ENCODE peak calls at places on chromosomes 5 and 9, in five cellular contexts. X is NCI-H1092, I is adipocyte, H is DMS79 treated with DMSO at 0.1 percent for 48 hours, R is HuH-7. V is an unnamed sample.

GRCh38 chr9:131420913-131421312 is 27.0 kb downstream of the PRRC2B start:
- DNase-seq in X (no peak), I (peak; percentile 82), H (no peak), R (peak; percentile 49), V (no peak)

GRCh38 chr5:123807177-123807900 is 295.4 kb downstream of the CSNK1G3 start:
- DNase-seq in X (peak; percentile 19), I (no peak), H (no peak), R (no peak), V (peak; percentile 73)

GRCh38 chr9:19049872-19050636 is 827 bp downstream of the RRAGA start:
- DNase-seq in X (no peak), I (peak; percentile 60), H (peak; percentile 40), R (no peak), V (peak; percentile 3)

GRCh38 chr9:33187519-33188218 is 20.5 kb upstream of the B4GALT1 start:
- DNase-seq in X (peak; percentile 69), I (peak; percentile 83), H (peak; percentile 30), R (no peak), V (no peak)

GRCh38 chr5:6659941-6660684 is 26.9 kb downstream of the SRD5A1 start:
- DNase-seq in X (no peak), I (no peak), H (no peak), R (no peak), V (no peak)

GRCh38 chr5:80204808-80205614 is 50.8 kb downstream of the SERINC5 start:
- DNase-seq in X (no peak), I (no peak), H (no peak), R (peak; percentile 28), V (no peak)

GRCh38 chr5:2295476-2295875 is 412.8 kb upstream of the IRX4 start:
- DNase-seq in X (no peak), I (no peak), H (no peak), R (no peak), V (no peak)

GRCh38 chr9:130780865-130781504 is 54.1 kb upstream of the ABL1 start:
- DNase-seq in X (no peak), I (peak; percentile 95), H (no peak), R (no peak), V (no peak)

GRCh38 chr5:129460951-129461815 is 1.1 kb downstream of the ADAMTS19 start:
- DNase-seq in X (no peak), I (peak; percentile 55), H (no peak), R (peak; percentile 77), V (no peak)

GRCh38 chr9:136293476-136294077 is 10.3 kb downstream of the CCDC187 start:
- DNase-seq in X (no peak), I (no peak), H (no peak), R (no peak), V (no peak)

GRCh38 chr5:139951296-139951924 is 91.7 kb downstream of the NRG2 start:
- DNase-seq in X (no peak), I (no peak), H (no peak), R (no peak), V (no peak)

GRCh38 chr5:14444988-14445387 is 136.6 kb upstream of the OTULINL start:
- DNase-seq in X (no peak), I (peak; percentile 32), H (no peak), R (no peak), V (no peak)

GRCh38 chr9:2727966-2728613 is 10.8 kb downstream of the KCNV2 start:
- DNase-seq in X (peak; percentile 12), I (peak; percentile 80), H (peak; percentile 40), R (peak; percentile 32), V (peak; percentile 31)

GRCh38 chr5:145941096-145941676 is 4.8 kb downstream of the SH3RF2 start:
- DNase-seq in X (no peak), I (no peak), H (no peak), R (no peak), V (no peak)

GRCh38 chr9:79357620-79358019 is 214.1 kb upstream of the TLE4 start:
- DNase-seq in X (no peak), I (no peak), H (no peak), R (no peak), V (no peak)

GRCh38 chr5:95446560-95447221 is 55.5 kb downstream of the FAM81B start:
- DNase-seq in X (no peak), I (peak; percentile 7), H (no peak), R (no peak), V (no peak)

GRCh38 chr9:85117831-85118230 is 448.3 kb downstream of the NTRK2 start:
- DNase-seq in X (no peak), I (no peak), H (no peak), R (no peak), V (no peak)

GRCh38 chr9:93598647-93599241 is 22.4 kb downstream of the PHF2 start:
- DNase-seq in X (no peak), I (no peak), H (no peak), R (no peak), V (no peak)

GRCh38 chr9:93268551-93269314 is 84.8 kb downstream of the WNK2 start:
- DNase-seq in X (peak; percentile 14), I (no peak), H (peak; percentile 83), R (no peak), V (no peak)

GRCh38 chr9:126804696-126805545 is at the start of gene ZBTB43:
- DNase-seq in X (peak; percentile 96), I (peak; percentile 99), H (peak; percentile 88), R (peak; percentile 94), V (peak; percentile 93)

V was measured in NCI-H2227 treated with DMSO at 0.1 percent for 48 hours.